ENCODE peak calls at places on chromosomes 7 and 10, in eight cellular contexts. D is fibroblast of the aortic adventitia, K is mammary epithelial cell, I is heart left ventricle, B is H1, V is left ventricle myocardium inferior, Z is prostate gland, F is lower lobe of right lung. Q is an unnamed sample.

GRCh38 chr7:139698278-139698677 is 79.5 kb downstream of the HIPK2 start:
- DNase-seq in D (no peak), F (no peak), I (no peak), V (no peak), K (no peak), Z (no peak), B (no peak), Q (no peak)

GRCh38 chr7:123039269-123039668 is 43.8 kb upstream of the TAS2R16 start:
- DNase-seq in I (no peak), D (no peak), B (no peak), Z (no peak), V (no peak), K (no peak), F (no peak), Q (no peak)

GRCh38 chr10:49153971-49154370 is 20.1 kb upstream of the FAM170B start:
- DNase-seq in F (no peak), B (no peak), D (peak; percentile 32), I (no peak), Z (no peak), V (no peak), K (peak; percentile 6), Q (no peak)

GRCh38 chr7:31102151-31102972 is 50.3 kb downstream of the ADCYAP1R1 start:
- DNase-seq in B (no peak), D (no peak), V (no peak), K (no peak), I (no peak), Z (no peak), F (no peak), Q (no peak)

GRCh38 chr7:71308105-71308504 is 176.2 kb downstream of the GALNT17 start:
- DNase-seq in K (no peak), Z (peak; percentile 9), I (peak; percentile 43), D (no peak), F (no peak), B (no peak), V (peak; percentile 22), Q (no peak)

GRCh38 chr7:128831994-128832879 is 2.0 kb downstream of the FLNC start:
- DNase-seq in K (no peak), V (peak; percentile 71), Z (no peak), D (peak; percentile 43), B (peak; percentile 78), I (peak; percentile 86), F (no peak), Q (no peak)

GRCh38 chr10:317219-317868 is 182.1 kb downstream of the ZMYND11 start:
- DNase-seq in F (no peak), I (peak; percentile 68), B (no peak), D (peak; percentile 81), K (no peak), V (peak; percentile 49), Z (no peak), Q (no peak)

GRCh38 chr10:44673245-44673999 is 237.7 kb upstream of the TMEM72 start:
- DNase-seq in B (no peak), F (no peak), Z (peak; percentile 40), I (no peak), D (no peak), V (no peak), K (no peak), Q (no peak)

GRCh38 chr7:29243777-29244655 is 49.4 kb downstream of the CHN2 start:
- DNase-seq in Z (no peak), K (no peak), D (no peak), B (peak; percentile 66), F (no peak), V (no peak), I (no peak), Q (no peak)

GRCh38 chr7:150877545-150877944 is 25.2 kb downstream of the AOC1 start:
- DNase-seq in V (no peak), I (no peak), K (no peak), F (no peak), Z (no peak), D (no peak), B (no peak), Q (no peak)

GRCh38 chr10:6445671-6446278 is 134.3 kb downstream of the PRKCQ start:
- DNase-seq in K (peak; percentile 36), Z (no peak), D (peak; percentile 28), I (peak; percentile 50), F (peak; percentile 57), B (no peak), V (peak; percentile 25), Q (peak; percentile 35)

GRCh38 chr7:10036693-10037092 is 937.0 kb upstream of the PHF14 start:
- DNase-seq in I (no peak), V (no peak), D (no peak), B (no peak), Z (no peak), K (no peak), F (no peak), Q (no peak)

GRCh38 chr10:69268761-69269416 is 9.4 kb upstream of the HK1 start:
- DNase-seq in V (no peak), I (no peak), F (no peak), D (no peak), Z (no peak), B (no peak), K (no peak), Q (no peak)

GRCh38 chr10:132550366-132551092 is 12.9 kb downstream of the INPP5A start:
- DNase-seq in D (no peak), Z (no peak), I (no peak), F (no peak), B (no peak), V (no peak), K (no peak), Q (no peak)

GRCh38 chr7:51021906-51022570 is 239.3 kb upstream of the GRB10 start:
- DNase-seq in Z (no peak), V (no peak), I (no peak), B (peak; percentile 28), F (no peak), K (peak; percentile 22), D (peak; percentile 21), Q (no peak)

GRCh38 chr10:74825371-74826141 is 844 bp upstream of the KAT6B start:
- DNase-seq in B (peak; percentile 80), V (peak; percentile 66), K (no peak), I (no peak), D (no peak), Z (no peak), F (no peak), Q (no peak)

DNA sequence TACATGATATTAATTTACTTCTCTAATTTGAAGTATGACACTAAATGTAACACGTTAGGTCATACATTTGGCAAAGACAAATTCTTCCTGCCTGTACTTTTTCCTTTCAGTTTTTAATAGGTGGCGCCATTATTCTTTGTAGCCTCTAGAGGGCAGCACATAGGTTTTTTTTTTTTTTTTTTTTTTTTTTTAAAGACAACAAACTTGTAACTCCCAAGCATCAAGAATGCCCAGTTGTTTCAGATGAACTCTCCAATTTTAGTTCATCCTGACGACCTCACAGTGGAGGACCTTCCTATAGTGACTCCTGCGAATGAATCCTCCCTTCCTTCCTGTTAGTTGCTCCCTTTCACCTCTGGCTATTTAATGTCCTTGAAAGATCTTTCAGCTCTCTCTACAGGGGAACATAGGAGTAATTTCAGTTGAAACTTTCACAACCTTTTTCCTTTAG is 139.3 kb upstream of the HDAC9 start:
- DNase-seq in D (peak; percentile 70), K (peak; percentile 16), V (no peak), B (no peak), Z (no peak), I (no peak), F (no peak), Q (no peak)
- TF ChIP-seq CTCF in D (peak; percentile 58), K (peak; percentile 61), V (peak; percentile 79), B (peak; percentile 25), Z (peak; percentile 50), I (peak; percentile 71), F (peak; percentile 70), Q (no peak)

GRCh38 chr10:76040830-76041220 is 609.4 kb downstream of the LRMDA start:
- DNase-seq in V (no peak), F (no peak), Z (no peak), B (no peak), K (no peak), D (no peak), I (no peak), Q (no peak)
- TF ChIP-seq CTCF in V (no peak), F (no peak), Z (no peak), B (no peak), K (no peak), D (no peak), I (no peak), Q (no peak)

GRCh38 chr7:74040101-74040790 is 12.3 kb downstream of the ELN start:
- DNase-seq in D (no peak), I (no peak), Z (no peak), F (no peak), B (no peak), V (no peak), K (no peak), Q (no peak)
- TF ChIP-seq CTCF in D (no peak), I (no peak), Z (no peak), F (no peak), B (no peak), V (no peak), K (no peak), Q (no peak)

GRCh38 chr7:121373177-121373576 is 22.9 kb downstream of the FAM3C start:
- DNase-seq in D (no peak), K (no peak), F (no peak), B (no peak), Z (no peak), V (no peak), I (no peak), Q (no peak)
- TF ChIP-seq CTCF in D (peak; percentile 6), K (peak; percentile 21), F (no peak), B (no peak), Z (no peak), V (no peak), I (no peak), Q (no peak)

GRCh38 chr7:82600601-82601000 is 157.0 kb upstream of the CACNA2D1 start:
- DNase-seq in I (no peak), K (no peak), Z (no peak), B (no peak), V (no peak), F (no peak), D (no peak), Q (no peak)
- TF ChIP-seq CTCF in I (no peak), K (no peak), Z (no peak), B (peak; percentile 23), V (no peak), F (no peak), D (no peak), Q (no peak)